ENCODE peak calls at places on chromosomes 3 and 15, in five cellular contexts. One of them, this sample, is unnamed.

GRCh38 chr15:75731248-75732100 is 18.8 kb upstream of the CSPG4 start:
- DNase-seq in GM06990: no peak
- DNase-seq in naive B cell: no peak
- DNase-seq in LoVo: no peak
- DNase-seq in cardiac muscle cell: no peak
- DNase-seq in this sample: no peak

GRCh38 chr3:158168996-158169573 is 59.2 kb downstream of the RSRC1 start:
- DNase-seq in LoVo: peak
- DNase-seq in cardiac muscle cell: no peak
- DNase-seq in naive B cell: no peak
- DNase-seq in GM06990: no peak
- DNase-seq in this sample: peak

GRCh38 chr3:65953881-65954733 is 84.6 kb downstream of the MAGI1 start:
- DNase-seq in LoVo: peak
- DNase-seq in naive B cell: no peak
- DNase-seq in cardiac muscle cell: no peak
- DNase-seq in GM06990: no peak
- DNase-seq in this sample: peak

GRCh38 chr3:43023066-43023465 is 44.0 kb downstream of the GASK1A start:
- DNase-seq in GM06990: no peak
- DNase-seq in LoVo: no peak
- DNase-seq in naive B cell: no peak
- DNase-seq in cardiac muscle cell: no peak
- DNase-seq in this sample: no peak

GRCh38 chr3:128561504-128561903 is 68.5 kb upstream of the GATA2 start:
- DNase-seq in cardiac muscle cell: no peak
- DNase-seq in LoVo: no peak
- DNase-seq in GM06990: no peak
- DNase-seq in naive B cell: no peak
- DNase-seq in this sample: no peak

GRCh38 chr3:14845180-14845579 is 26.4 kb downstream of the FGD5 start:
- DNase-seq in GM06990: no peak
- DNase-seq in LoVo: no peak
- DNase-seq in naive B cell: no peak
- DNase-seq in cardiac muscle cell: no peak
- DNase-seq in this sample: no peak

GRCh38 chr3:10192953-10193691 is 28.4 kb downstream of the IRAK2 start:
- DNase-seq in cardiac muscle cell: no peak
- DNase-seq in GM06990: peak
- DNase-seq in LoVo: no peak
- DNase-seq in naive B cell: peak
- DNase-seq in this sample: peak

GRCh38 chr3:45322616-45323015 is 65.8 kb upstream of the LARS2 start:
- DNase-seq in cardiac muscle cell: no peak
- DNase-seq in LoVo: no peak
- DNase-seq in naive B cell: no peak
- DNase-seq in GM06990: no peak
- DNase-seq in this sample: no peak

GRCh38 chr3:177379045-177379444 is 181.8 kb upstream of the TBL1XR1 start:
- DNase-seq in naive B cell: no peak
- DNase-seq in cardiac muscle cell: no peak
- DNase-seq in GM06990: no peak
- DNase-seq in LoVo: no peak
- DNase-seq in this sample: no peak

GRCh38 chr15:38668433-38669159 is 104.0 kb upstream of the RASGRP1 start:
- DNase-seq in naive B cell: no peak
- DNase-seq in GM06990: no peak
- DNase-seq in cardiac muscle cell: no peak
- DNase-seq in LoVo: no peak
- DNase-seq in this sample: no peak

GRCh38 chr3:134618473-134618860 is 32.4 kb downstream of the KY start:
- DNase-seq in cardiac muscle cell: no peak
- DNase-seq in naive B cell: no peak
- DNase-seq in LoVo: no peak
- DNase-seq in GM06990: no peak
- DNase-seq in this sample: no peak

GRCh38 chr15:41977757-41978369 is 5.5 kb upstream of the EHD4 start:
- DNase-seq in cardiac muscle cell: no peak
- DNase-seq in LoVo: no peak
- DNase-seq in GM06990: no peak
- DNase-seq in naive B cell: no peak
- DNase-seq in this sample: no peak

GRCh38 chr3:111112913-111113312 is 41.3 kb downstream of the NECTIN3 start:
- DNase-seq in cardiac muscle cell: no peak
- DNase-seq in LoVo: no peak
- DNase-seq in GM06990: no peak
- DNase-seq in naive B cell: no peak
- DNase-seq in this sample: no peak

GRCh38 chr15:75063338-75063737 is 39.9 kb downstream of the PPCDC start:
- DNase-seq in LoVo: no peak
- DNase-seq in cardiac muscle cell: no peak
- DNase-seq in naive B cell: no peak
- DNase-seq in GM06990: no peak
- DNase-seq in this sample: peak

GRCh38 chr3:16917256-16917935 is 32.6 kb downstream of the PLCL2 start:
- DNase-seq in LoVo: no peak
- DNase-seq in GM06990: no peak
- DNase-seq in naive B cell: no peak
- DNase-seq in cardiac muscle cell: no peak
- DNase-seq in this sample: peak

GRCh38 chr3:33430061-33430460 is 10.1 kb downstream of the UBP1 start:
- DNase-seq in naive B cell: no peak
- DNase-seq in GM06990: no peak
- DNase-seq in LoVo: no peak
- DNase-seq in cardiac muscle cell: no peak
- DNase-seq in this sample: no peak

GRCh38 chr3:191350389-191351090 is 20.2 kb upstream of the UTS2B start:
- DNase-seq in GM06990: no peak
- DNase-seq in cardiac muscle cell: no peak
- DNase-seq in LoVo: no peak
- DNase-seq in naive B cell: no peak
- DNase-seq in this sample: peak

GRCh38 chr3:65178703-65179102 is 490.9 kb upstream of the ADAMTS9 start:
- DNase-seq in cardiac muscle cell: no peak
- DNase-seq in naive B cell: no peak
- DNase-seq in GM06990: no peak
- DNase-seq in LoVo: no peak
- DNase-seq in this sample: peak

GRCh38 chr15:98599911-98600685 is 48.2 kb upstream of the IGF1R start:
- DNase-seq in cardiac muscle cell: no peak
- DNase-seq in naive B cell: peak
- DNase-seq in GM06990: peak
- DNase-seq in LoVo: no peak
- DNase-seq in this sample: peak

GRCh38 chr3:140465988-140466387 is 211.9 kb upstream of the TRIM42 start:
- DNase-seq in GM06990: no peak
- DNase-seq in LoVo: no peak
- DNase-seq in cardiac muscle cell: no peak
- DNase-seq in naive B cell: no peak
- DNase-seq in this sample: no peak

This sample was measured in astrocyte of the hippocampus.